ENCODE peak calls at places on chromosomes 7 and 10, in seven cellular contexts. Q, I, P, E, G, O and F are unnamed samples.
A peak's percentile ranks its signal among the peaks of the same experiment; 100 is the strongest.

GRCh38 chr7:80876894-80877414 is 41.9 kb downstream of the SEMA3C start:
- DNase-seq in Q (peak; percentile 52), I (peak; percentile 63), P (no peak), E (no peak), G (peak; percentile 51), O (peak; percentile 58), F (no peak)

GRCh38 chr7:47290466-47290865 is 291.4 kb downstream of the TNS3 start:
- DNase-seq in Q (no peak), I (no peak), P (no peak), E (no peak), G (no peak), O (no peak), F (no peak)

GRCh38 chr10:96910488-96911395 is 78.6 kb downstream of the LCOR start:
- DNase-seq in Q (peak; percentile 38), I (peak; percentile 8), P (no peak), E (peak; percentile 62), G (no peak), O (peak; percentile 60), F (peak; percentile 63)

GRCh38 chr10:80674809-80675208 is 137.1 kb downstream of the SH2D4B start:
- DNase-seq in Q (no peak), I (no peak), P (no peak), E (no peak), G (no peak), O (no peak), F (no peak)

GRCh38 chr10:102150970-102151773 is 1.0 kb upstream of the NOLC1 start:
- DNase-seq in Q (no peak), I (no peak), P (no peak), E (no peak), G (no peak), O (no peak), F (peak; percentile 67)

GRCh38 chr7:149196705-149197171 is 1.4 kb downstream of the ZNF282 start:
- DNase-seq in Q (no peak), I (peak; percentile 31), P (no peak), E (peak; percentile 36), G (peak; percentile 42), O (peak; percentile 12), F (peak; percentile 36)

GRCh38 chr10:29714096-29714874 is 79.5 kb upstream of the SVIL start:
- DNase-seq in Q (peak; percentile 86), I (no peak), P (no peak), E (no peak), G (no peak), O (no peak), F (peak; percentile 78)

GRCh38 chr7:66043681-66044497 is 31.7 kb upstream of the ASL start:
- DNase-seq in Q (no peak), I (no peak), P (no peak), E (no peak), G (peak; percentile 65), O (peak; percentile 52), F (peak; percentile 33)

GRCh38 chr10:3468919-3469638 is 296.5 kb upstream of the PITRM1 start:
- DNase-seq in Q (peak; percentile 97), I (no peak), P (no peak), E (no peak), G (no peak), O (no peak), F (peak; percentile 96)

GRCh38 chr10:121596668-121597503 is 1.4 kb downstream of the FGFR2 start:
- DNase-seq in Q (no peak), I (peak; percentile 51), P (no peak), E (no peak), G (peak; percentile 55), O (peak; percentile 82), F (peak; percentile 17)

GRCh38 chr7:80883188-80884025 is 35.4 kb downstream of the SEMA3C start:
- DNase-seq in Q (peak; percentile 97), I (peak; percentile 30), P (no peak), E (no peak), G (no peak), O (no peak), F (peak; percentile 99)

GRCh38 chr10:132065491-132066105 is at the start of gene JAKMIP3:
- DNase-seq in Q (peak; percentile 86), I (no peak), P (no peak), E (no peak), G (peak; percentile 23), O (peak; percentile 12), F (peak; percentile 95)

GRCh38 chr10:132064082-132064755 is 1.5 kb upstream of the JAKMIP3 start:
- DNase-seq in Q (no peak), I (no peak), P (no peak), E (no peak), G (no peak), O (no peak), F (no peak)

GRCh38 chr10:132063432-132063831 is 2.3 kb upstream of the JAKMIP3 start:
- DNase-seq in Q (no peak), I (no peak), P (no peak), E (no peak), G (no peak), O (no peak), F (no peak)

GRCh38 chr10:132066186-132066585 is 440 bp downstream of the JAKMIP3 start:
- DNase-seq in Q (no peak), I (no peak), P (no peak), E (no peak), G (no peak), O (no peak), F (peak; percentile 30)

GRCh38 chr10:132064771-132065437 is 842 bp upstream of the JAKMIP3 start:
- DNase-seq in Q (no peak), I (no peak), P (no peak), E (no peak), G (no peak), O (peak; percentile 5), F (peak; percentile 2)
- H3K4me3 ChIP-seq in Q (no peak overlapping the region), I (no peak overlapping the region), P (peak overlapping the region; percentile 46), E (no peak overlapping the region), G (no peak overlapping the region), O (no peak overlapping the region), F (peak overlapping the region; percentile 60)

GRCh38 chr10:127921075-127921750 is 14.3 kb downstream of the PTPRE start:
- DNase-seq in Q (no peak), I (no peak), P (no peak), E (no peak), G (no peak), O (no peak), F (no peak)

GRCh38 chr10:127921751-127922140 is 14.8 kb downstream of the PTPRE start:
- DNase-seq in Q (no peak), I (no peak), P (no peak), E (no peak), G (no peak), O (no peak), F (no peak)

GRCh38 chr10:127920319-127921074 is 13.6 kb downstream of the PTPRE start:
- DNase-seq in Q (no peak), I (no peak), P (no peak), E (no peak), G (no peak), O (no peak), F (no peak)

GRCh38 chr10:127918570-127918969 is 11.7 kb downstream of the PTPRE start:
- DNase-seq in Q (no peak), I (no peak), P (no peak), E (no peak), G (no peak), O (no peak), F (no peak)

GRCh38 chr10:127919418-127920191 is 12.7 kb downstream of the PTPRE start:
- DNase-seq in Q (peak; percentile 77), I (peak; percentile 20), P (no peak), E (peak; percentile 28), G (no peak), O (no peak), F (peak; percentile 76)
- TF ChIP-seq CTCF in Q (peak; percentile 36), I (peak; percentile 30), P (no peak), E (peak; percentile 56), G (no peak), O (peak; percentile 25), F (peak; percentile 57)

DNA sequence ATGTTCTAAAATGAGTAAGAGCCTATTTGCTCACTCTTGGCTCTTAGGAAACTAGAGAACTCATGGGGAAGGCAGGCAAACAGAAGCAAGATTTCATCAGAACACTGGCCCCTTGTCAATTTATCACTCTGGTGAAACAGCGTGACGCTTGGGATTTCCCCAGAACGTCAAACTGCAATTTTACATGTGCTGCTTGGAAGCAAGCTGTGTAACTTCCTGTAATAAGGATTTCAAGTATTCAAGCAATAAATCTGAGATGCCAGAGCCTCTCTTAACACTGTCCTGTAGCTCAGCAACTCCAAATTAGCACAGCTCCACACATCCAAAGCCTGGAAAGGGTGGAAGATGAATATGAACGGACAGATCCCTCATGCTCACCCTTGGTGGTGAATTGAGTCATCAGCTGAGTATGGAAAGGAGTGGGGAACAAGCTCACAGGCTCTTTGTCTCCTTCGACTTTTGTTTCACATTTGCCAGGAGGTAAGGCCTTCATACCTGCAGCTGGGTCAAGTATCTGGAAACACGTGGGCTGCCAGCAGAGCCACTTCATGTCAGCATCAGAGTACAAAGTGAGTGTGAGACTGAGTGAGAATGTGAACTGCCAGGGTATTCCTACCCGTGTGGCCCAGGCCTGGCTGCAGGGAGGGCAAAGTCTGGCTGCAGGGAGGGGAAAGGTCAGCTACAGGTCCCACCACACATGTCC is 140.4 kb upstream of the NAMPT start:
- DNase-seq in Q (peak; percentile 98), I (no peak), P (peak; percentile 17), E (no peak), G (peak; percentile 59), O (no peak), F (peak; percentile 100)
- H3K4me3 ChIP-seq in Q (no peak overlapping the region), I (no peak overlapping the region), P (no peak overlapping the region), E (no peak overlapping the region), G (no peak overlapping the region), O (no peak overlapping the region), F (no peak overlapping the region)

DNA sequence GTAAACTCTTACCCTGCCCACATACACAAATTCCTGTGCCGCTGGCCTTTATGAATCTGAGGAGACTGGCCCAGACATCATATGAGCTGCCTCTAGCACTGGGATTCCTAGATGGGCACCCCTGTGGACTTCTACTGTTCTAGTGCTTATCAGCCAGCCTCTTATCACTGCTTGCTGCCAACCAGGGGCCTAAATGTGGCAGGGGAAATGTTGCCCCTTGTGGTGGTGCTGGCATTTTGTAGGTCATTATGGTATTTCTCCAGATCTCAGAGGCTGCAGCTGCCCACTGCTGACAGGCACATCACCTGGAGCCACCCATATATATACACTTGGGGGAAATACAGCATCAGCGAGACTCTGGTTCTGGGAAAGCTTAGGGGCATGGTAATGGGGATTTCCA is 5.4 kb downstream of the SFR1 start:
- DNase-seq in Q (no peak), I (peak; percentile 34), P (no peak), E (peak; percentile 34), G (no peak), O (peak; percentile 13), F (no peak)
- TF ChIP-seq CTCF in Q (peak; percentile 6), I (peak; percentile 48), P (no peak), E (peak; percentile 69), G (no peak), O (peak; percentile 4), F (peak; percentile 2)

GRCh38 chr10:114239117-114239993 is at the start of gene VWA2:
- DNase-seq in Q (no peak), I (peak; percentile 25), P (no peak), E (peak; percentile 23), G (peak; percentile 61), O (peak; percentile 70), F (no peak)

GRCh38 chr10:114244126-114244525 is 5.1 kb downstream of the VWA2 start:
- DNase-seq in Q (no peak), I (no peak), P (no peak), E (no peak), G (no peak), O (no peak), F (no peak)

GRCh38 chr10:114242235-114242634 is 3.2 kb downstream of the VWA2 start:
- DNase-seq in Q (no peak), I (no peak), P (no peak), E (no peak), G (no peak), O (no peak), F (no peak)

GRCh38 chr10:114243661-114244060 is 4.6 kb downstream of the VWA2 start:
- DNase-seq in Q (no peak), I (no peak), P (no peak), E (no peak), G (no peak), O (no peak), F (no peak)

GRCh38 chr10:114239994-114240345 is 916 bp downstream of the VWA2 start:
- DNase-seq in Q (no peak), I (no peak), P (no peak), E (no peak), G (no peak), O (no peak), F (no peak)
- H3K4me3 ChIP-seq in Q (no peak overlapping the region), I (no peak overlapping the region), P (peak overlapping the region; percentile 55), E (no peak overlapping the region), G (peak overlapping the region; percentile 39), O (peak overlapping the region; percentile 40), F (no peak overlapping the region)